ENCODE peak calls at places on chromosomes 3 and 15, in six cellular contexts. R, V, H, O, K and C are unnamed samples.

GRCh38 chr3:69020857-69021256 is 7.4 kb upstream of the EOGT start:
- DNase-seq in R (no peak), V (no peak), H (no peak), O (no peak), K (no peak), C (no peak)

GRCh38 chr15:48647963-48648362 is 2.5 kb upstream of the FBN1 start:
- DNase-seq in R (peak; percentile 42), V (no peak), H (peak; percentile 31), O (no peak), K (no peak), C (no peak)

GRCh38 chr15:58026051-58026450 is 39.5 kb downstream of the ALDH1A2 start:
- DNase-seq in R (no peak), V (no peak), H (no peak), O (no peak), K (no peak), C (no peak)

GRCh38 chr3:173553635-173554280 is 156.2 kb downstream of the NLGN1 start:
- DNase-seq in R (peak; percentile 2), V (no peak), H (peak; percentile 26), O (no peak), K (peak; percentile 29), C (peak; percentile 14)

GRCh38 chr3:54240319-54240718 is 118.0 kb downstream of the CACNA2D3 start:
- DNase-seq in R (no peak), V (no peak), H (no peak), O (no peak), K (no peak), C (no peak)

GRCh38 chr15:81161215-81161673 is 27.2 kb downstream of the CFAP161 start:
- DNase-seq in R (no peak), V (no peak), H (no peak), O (no peak), K (no peak), C (no peak)

GRCh38 chr15:32670624-32671022 is 29.1 kb downstream of the SCG5 start:
- DNase-seq in R (no peak), V (no peak), H (no peak), O (no peak), K (no peak), C (no peak)

GRCh38 chr15:39133201-39133600 is 447.7 kb upstream of the THBS1 start:
- DNase-seq in R (no peak), V (no peak), H (no peak), O (no peak), K (peak; percentile 93), C (no peak)

GRCh38 chr15:74367296-74367854 is at the start of gene CYP11A1:
- DNase-seq in R (no peak), V (no peak), H (no peak), O (no peak), K (no peak), C (no peak)

GRCh38 chr3:14508966-14509795 is 31.0 kb downstream of the GRIP2 start:
- DNase-seq in R (peak; percentile 60), V (peak; percentile 79), H (peak; percentile 94), O (peak; percentile 76), K (no peak), C (peak; percentile 89)

GRCh38 chr15:52180196-52180835 is 10.9 kb downstream of the GNB5 start:
- DNase-seq in R (no peak), V (peak; percentile 28), H (no peak), O (no peak), K (no peak), C (no peak)

GRCh38 chr3:185764168-185764988 is 60.5 kb downstream of the IGF2BP2 start:
- DNase-seq in R (no peak), V (no peak), H (no peak), O (no peak), K (no peak), C (peak; percentile 38)

GRCh38 chr3:60610441-60611112 is 640.7 kb downstream of the FHIT start:
- DNase-seq in R (no peak), V (peak; percentile 80), H (no peak), O (peak; percentile 29), K (peak; percentile 67), C (no peak)

GRCh38 chr3:194598771-194599557 is 34.3 kb downstream of the TMEM44 start:
- DNase-seq in R (no peak), V (peak; percentile 53), H (no peak), O (no peak), K (no peak), C (no peak)

GRCh38 chr3:17686613-17687012 is 55.8 kb downstream of the TBC1D5 start:
- DNase-seq in R (peak; percentile 8), V (no peak), H (peak; percentile 13), O (no peak), K (no peak), C (no peak)

GRCh38 chr15:98684441-98684840 is 36.1 kb downstream of the IGF1R start:
- DNase-seq in R (no peak), V (no peak), H (no peak), O (no peak), K (peak; percentile 76), C (no peak)

GRCh38 chr3:146280859-146281258 is 30.0 kb upstream of the PLSCR4 start:
- DNase-seq in R (no peak), V (peak; percentile 27), H (no peak), O (no peak), K (peak; percentile 21), C (no peak)

GRCh38 chr3:16174976-16175901 is 759 bp downstream of the GALNT15 start:
- DNase-seq in R (peak; percentile 63), V (no peak), H (no peak), O (no peak), K (no peak), C (no peak)

GRCh38 chr15:32994810-32995424 is 199.6 kb downstream of the FMN1 start:
- DNase-seq in R (no peak), V (no peak), H (peak; percentile 38), O (no peak), K (no peak), C (no peak)

GRCh38 chr15:75672111-75672602 is 24.4 kb downstream of the SNX33 start:
- DNase-seq in R (no peak), V (no peak), H (no peak), O (no peak), K (no peak), C (no peak)

GRCh38 chr3:171192176-171192854 is 165.8 kb upstream of the SLC2A2 start:
- DNase-seq in R (no peak), V (no peak), H (no peak), O (no peak), K (peak; percentile 63), C (no peak)

GRCh38 chr15:41487802-41488201 is 5.9 kb upstream of the ITPKA start:
- DNase-seq in R (no peak), V (no peak), H (no peak), O (no peak), K (no peak), C (no peak)

GRCh38 chr15:39273805-39274411 is 307.0 kb upstream of the THBS1 start:
- DNase-seq in R (no peak), V (no peak), H (no peak), O (peak; percentile 84), K (no peak), C (no peak)

GRCh38 chr3:138949002-138949418 is 2.0 kb downstream of the FOXL2NB start:
- DNase-seq in R (no peak), V (no peak), H (no peak), O (no peak), K (no peak), C (no peak)